ENCODE peak calls at places on chromosomes 11 and 22, in six cellular contexts. Q is CD8-positive, alpha-beta T cell; J is Karpas-422; U is IMR-90; Y is fibroblast of lung; O is left lung. N is an unnamed sample.

GRCh38 chr22:41504397-41504796 is 35.5 kb downstream of the ACO2 start:
- DNase-seq in Q (no peak), Y (no peak), U (no peak), J (peak; percentile 96), O (no peak), N (peak; percentile 61)

GRCh38 chr11:64001552-64002427 is 15.6 kb downstream of the OTUB1 start:
- DNase-seq in Y (no peak), Q (no peak), O (no peak), J (no peak), U (no peak), N (peak; percentile 36)

GRCh38 chr22:30474683-30475424 is 3.0 kb upstream of the SEC14L3 start:
- DNase-seq in Q (peak; percentile 20), J (no peak), Y (no peak), U (no peak), O (no peak), N (no peak)

GRCh38 chr11:59223611-59224010 is 10.9 kb upstream of the MPEG1 start:
- DNase-seq in O (no peak), Y (no peak), U (no peak), Q (no peak), J (no peak), N (no peak)

GRCh38 chr11:17217395-17217794 is 9.6 kb upstream of the PIK3C2A start:
- DNase-seq in Y (no peak), Q (no peak), U (no peak), J (no peak), O (no peak), N (no peak)

GRCh38 chr11:45405916-45406670 is 120.0 kb upstream of the SYT13 start:
- DNase-seq in O (no peak), Y (peak; percentile 42), Q (no peak), U (peak; percentile 23), J (peak; percentile 69), N (no peak)

GRCh38 chr11:8612522-8612921 is 18.5 kb upstream of the STK33 start:
- DNase-seq in Y (no peak), J (no peak), Q (no peak), O (no peak), U (no peak), N (no peak)

GRCh38 chr22:44354288-44354687 is 41.5 kb upstream of the SHISAL1 start:
- DNase-seq in Y (no peak), Q (no peak), O (peak; percentile 21), U (no peak), J (no peak), N (no peak)

GRCh38 chr22:39206491-39206890 is 38.3 kb downstream of the PDGFB start:
- DNase-seq in U (no peak), J (no peak), Q (no peak), Y (no peak), O (no peak), N (no peak)

DNA sequence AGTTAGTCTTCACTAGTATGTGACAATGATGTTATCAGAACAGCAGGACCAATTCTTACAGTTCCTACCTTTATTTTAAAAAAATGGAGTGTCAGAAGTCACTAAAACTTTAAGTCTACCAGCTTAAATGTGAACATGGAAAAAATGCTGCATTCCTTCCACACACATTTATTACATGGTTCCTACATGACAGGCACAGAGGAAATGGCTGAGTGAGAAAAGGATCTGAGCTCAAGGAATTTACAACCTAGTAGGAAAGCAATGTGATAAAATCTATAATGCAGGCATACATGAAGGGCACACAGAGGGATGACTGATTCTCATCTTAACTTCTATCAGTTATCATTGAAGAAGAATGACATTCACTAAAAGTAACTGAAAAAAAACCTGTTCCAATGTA is 23.0 kb downstream of the CLDN25 start:
- DNase-seq in U (no peak), Y (no peak), O (no peak), Q (no peak), J (no peak), N (no peak)
- H3K36me3 ChIP-seq in U (peaks cover 11% of the 10 kb centered on the region), Y (peaks cover 2% of the 10 kb centered on the region), O (peaks cover 91% of the 10 kb centered on the region), Q (peaks cover 10% of the 10 kb centered on the region), J (peaks cover 11% of the 10 kb centered on the region), N (peaks cover 95% of the 10 kb centered on the region)

GRCh38 chr22:43302462-43303109 is 40.6 kb downstream of the SCUBE1 start:
- DNase-seq in O (no peak), J (no peak), Q (no peak), Y (no peak), U (no peak), N (no peak)
- H3K9me3 ChIP-seq in O (no peaks in the 10 kb centered on the region), J (no peaks in the 10 kb centered on the region), Q (no peaks in the 10 kb centered on the region), Y (no peaks in the 10 kb centered on the region), U (no peaks in the 10 kb centered on the region), N (no peaks in the 10 kb centered on the region)

DNA sequence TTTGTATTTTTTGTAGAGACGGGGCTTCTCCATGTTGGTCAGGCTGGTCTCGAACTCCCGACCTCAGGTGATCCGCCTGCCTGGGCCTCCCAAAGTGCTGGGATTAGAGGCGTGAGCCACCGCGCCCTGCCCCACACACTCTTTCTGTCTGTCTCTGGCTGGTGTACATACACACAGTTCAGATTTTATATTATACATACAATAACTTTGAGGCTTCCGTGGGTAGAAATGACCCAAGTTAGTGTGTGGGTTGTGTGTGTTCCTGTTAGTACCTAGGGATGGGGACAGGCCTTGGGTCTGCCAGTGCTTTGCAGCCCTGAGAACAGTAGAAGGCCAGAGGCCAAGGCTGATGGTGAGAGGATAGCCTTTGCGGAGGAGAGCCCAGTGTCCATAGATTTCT is 2.8 kb downstream of the ZBTB16 start:
- DNase-seq in U (no peak), O (no peak), Y (no peak), Q (no peak), J (no peak), N (no peak)
- H3K4me3 ChIP-seq in U (no peak overlapping the region), O (peak overlapping the region; percentile 95), Y (no peak overlapping the region), Q (no peak overlapping the region), J (no peak overlapping the region), N (peak overlapping the region; percentile 100)

DNA sequence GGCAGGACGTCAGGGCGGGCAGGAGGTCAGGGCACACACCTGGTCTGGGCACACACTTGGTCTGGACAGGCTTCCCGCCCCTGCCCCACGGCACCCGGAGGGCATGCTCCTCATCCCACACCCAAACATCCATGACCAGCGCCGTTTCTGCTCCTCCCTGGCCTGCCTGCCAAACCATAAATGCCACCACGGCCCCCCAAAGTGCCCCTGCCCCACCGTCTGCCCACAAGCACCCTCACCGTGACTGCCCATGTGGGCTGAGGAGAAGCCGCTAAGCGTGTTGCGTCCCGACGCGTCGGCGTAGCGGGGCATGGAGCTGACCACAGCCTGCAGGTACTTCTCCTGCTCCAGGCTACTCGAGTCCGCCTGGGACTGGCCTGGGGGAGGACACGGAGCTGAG is 15.8 kb downstream of the SBF1 start:
- DNase-seq in Q (no peak), J (no peak), U (no peak), Y (no peak), O (no peak), N (no peak)
- H3K36me3 ChIP-seq in Q (peaks cover 75% of the 10 kb centered on the region), J (peaks cover 6% of the 10 kb centered on the region), U (peaks cover 91% of the 10 kb centered on the region), Y (peaks cover 30% of the 10 kb centered on the region), O (peaks cover 100% of the 10 kb centered on the region), N (peaks cover 100% of the 10 kb centered on the region)

GRCh38 chr11:1256257-1257045 is 33.6 kb downstream of the MUC5B start:
- DNase-seq in Q (no peak), U (no peak), O (no peak), Y (no peak), J (no peak), N (no peak)
- H3K9me3 ChIP-seq in Q (no peaks in the 10 kb centered on the region), U (peaks cover 12% of the 10 kb centered on the region), O (no peaks in the 10 kb centered on the region), Y (no peaks in the 10 kb centered on the region), J (peaks cover under 1% of the 10 kb centered on the region), N (no peaks in the 10 kb centered on the region)

DNA sequence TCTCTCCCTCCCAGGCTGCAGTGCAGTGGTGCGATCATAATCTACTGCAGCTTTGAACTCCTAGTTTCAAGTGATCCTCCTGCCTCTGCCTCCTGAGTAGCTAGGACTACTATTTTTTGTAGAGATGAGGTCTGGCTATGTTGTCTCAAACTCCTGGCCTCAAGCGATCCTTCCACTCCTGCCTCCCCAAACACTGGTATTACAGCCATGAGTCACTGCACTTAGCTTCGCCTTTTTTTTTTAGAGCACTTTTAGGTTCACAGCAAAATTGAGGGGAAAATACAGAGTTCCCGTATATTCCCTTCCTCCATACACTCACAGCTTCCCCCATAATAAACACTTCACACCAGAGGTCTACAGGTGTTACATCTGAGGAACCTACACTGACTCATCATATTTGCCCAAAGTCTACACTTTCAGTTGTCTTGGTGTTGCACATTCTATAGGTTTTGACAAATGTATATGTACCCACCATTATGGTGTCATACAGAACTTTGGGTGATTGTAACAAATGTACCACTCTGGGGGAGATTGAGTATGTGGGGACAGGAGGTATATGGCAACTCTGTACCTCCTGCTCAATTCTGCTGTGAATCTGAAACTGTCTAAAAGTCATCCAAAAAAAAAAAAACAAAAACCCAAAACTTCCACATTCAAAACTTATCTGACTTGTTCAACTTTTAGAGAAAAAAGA is 11.3 kb upstream of the SLC37A4 start:
- DNase-seq in U (peak; percentile 16), J (no peak), Q (no peak), O (no peak), Y (no peak), N (no peak)
- H3K4me3 ChIP-seq in U (no peak overlapping the region), J (no peak overlapping the region), Q (no peak overlapping the region), O (no peak overlapping the region), Y (no peak overlapping the region), N (no peak overlapping the region)

N was measured in left ventricle myocardium inferior.